ENCODE peak calls at places on chromosome 4, in six cellular contexts. H is foreskin fibroblast, T is left lung, P is cardiac fibroblast, B is endodermal cell, I is dorsolateral prefrontal cortex. M is an unnamed sample.

GRCh38 chr4:25367004-25367621 is 9.9 kb upstream of the ANAPC4 start:
- DNase-seq in H (peak; percentile 29), T (no peak), P (peak; percentile 71), B (no peak), I (no peak), M (no peak)

GRCh38 chr4:19521151-19521550 is 730.6 kb upstream of the SLIT2 start:
- DNase-seq in H (no peak), T (peak; percentile 12), P (no peak), B (no peak), I (no peak), M (no peak)

GRCh38 chr4:3404546-3404945 is 37.2 kb upstream of the HGFAC start:
- DNase-seq in H (no peak), T (no peak), P (no peak), B (no peak), I (no peak), M (no peak)

GRCh38 chr4:158536833-158537232 is 15.2 kb downstream of the RXFP1 start:
- DNase-seq in H (no peak), T (no peak), P (no peak), B (no peak), I (no peak), M (no peak)

GRCh38 chr4:125728568-125728967 is 413.8 kb downstream of the FAT4 start:
- DNase-seq in H (peak; percentile 93), T (no peak), P (peak; percentile 92), B (peak; percentile 60), I (no peak), M (peak; percentile 95)

GRCh38 chr4:113781439-113782040 is 20.0 kb upstream of the CAMK2D start:
- DNase-seq in H (no peak), T (no peak), P (peak; percentile 64), B (no peak), I (no peak), M (no peak)

GRCh38 chr4:108611360-108611759 is 9.0 kb upstream of the RPL34 start:
- DNase-seq in H (peak; percentile 21), T (no peak), P (peak; percentile 54), B (no peak), I (no peak), M (no peak)

GRCh38 chr4:182879913-182880312 is 37.3 kb downstream of the DCTD start:
- DNase-seq in H (no peak), T (no peak), P (no peak), B (no peak), I (no peak), M (no peak)

GRCh38 chr4:183354213-183354612 is 32.0 kb upstream of the CLDN24 start:
- DNase-seq in H (no peak), T (no peak), P (no peak), B (no peak), I (no peak), M (no peak)

GRCh38 chr4:21507439-21507838 is 441.1 kb downstream of the KCNIP4 start:
- DNase-seq in H (peak; percentile 4), T (no peak), P (peak; percentile 14), B (peak; percentile 46), I (no peak), M (no peak)

GRCh38 chr4:81606796-81607550 is 135.3 kb upstream of the RASGEF1B start:
- DNase-seq in H (peak; percentile 54), T (no peak), P (peak; percentile 66), B (peak; percentile 67), I (no peak), M (no peak)

GRCh38 chr4:101667348-101667747 is 123.2 kb upstream of the BANK1 start:
- DNase-seq in H (no peak), T (no peak), P (no peak), B (no peak), I (no peak), M (peak; percentile 13)

GRCh38 chr4:4474496-4474895 is 67.4 kb downstream of the STX18 start:
- DNase-seq in H (no peak), T (no peak), P (peak; percentile 14), B (no peak), I (no peak), M (no peak)

GRCh38 chr4:10122236-10122932 is 5.8 kb upstream of the WDR1 start:
- DNase-seq in H (no peak), T (no peak), P (no peak), B (no peak), I (no peak), M (no peak)

GRCh38 chr4:150070464-150071170 is 7.6 kb upstream of the DCLK2 start:
- DNase-seq in H (no peak), T (no peak), P (no peak), B (no peak), I (no peak), M (no peak)

GRCh38 chr4:109730294-109731051 is 603 bp upstream of the PLA2G12A start:
- DNase-seq in H (peak; percentile 65), T (peak; percentile 82), P (peak; percentile 65), B (no peak), I (peak; percentile 45), M (no peak)

GRCh38 chr4:99729186-99729585 is 71.6 kb upstream of the C4orf54 start:
- DNase-seq in H (no peak), T (no peak), P (no peak), B (no peak), I (no peak), M (no peak)

GRCh38 chr4:158758142-158758541 is 10.7 kb upstream of the FNIP2 start:
- DNase-seq in H (no peak), T (no peak), P (no peak), B (no peak), I (no peak), M (no peak)

GRCh38 chr4:76737180-76737579 is 160.8 kb downstream of the SOWAHB start:
- DNase-seq in H (no peak), T (no peak), P (peak; percentile 12), B (no peak), I (no peak), M (no peak)

GRCh38 chr4:76732246-76732645 is 165.7 kb downstream of the SOWAHB start:
- DNase-seq in H (no peak), T (no peak), P (no peak), B (no peak), I (no peak), M (no peak)

GRCh38 chr4:76729991-76730390 is 168.0 kb downstream of the SOWAHB start:
- DNase-seq in H (no peak), T (no peak), P (no peak), B (no peak), I (no peak), M (no peak)

GRCh38 chr4:76736434-76736833 is 161.5 kb downstream of the SOWAHB start:
- DNase-seq in H (no peak), T (no peak), P (peak; percentile 58), B (no peak), I (no peak), M (no peak)

GRCh38 chr4:76733380-76733779 is 164.6 kb downstream of the SOWAHB start:
- DNase-seq in H (no peak), T (no peak), P (no peak), B (peak; percentile 77), I (no peak), M (no peak)
- TF ChIP-seq CTCF in H (no peak), T (no peak), P (no peak), B (peak; percentile 64), I (no peak), M (peak; percentile 66)

DNA sequence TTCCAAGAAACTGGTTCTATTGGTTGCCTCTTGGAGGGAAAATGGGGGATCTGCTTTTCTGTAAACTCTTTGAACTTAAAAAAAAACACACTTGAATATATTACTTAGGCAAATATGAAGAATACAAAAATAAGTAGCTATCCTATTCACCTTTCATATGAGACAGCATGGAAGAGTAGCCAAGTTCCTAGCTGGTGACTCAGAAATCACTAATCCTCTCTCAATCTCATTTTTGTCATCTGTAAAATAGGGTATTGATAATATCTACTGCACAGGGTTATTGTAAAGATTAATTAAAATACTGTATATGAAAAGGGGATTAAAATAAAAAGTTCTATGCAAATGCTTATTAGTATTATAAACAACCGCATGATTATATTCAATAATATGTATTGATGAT is 12.7 kb downstream of the MGARP start:
- DNase-seq in H (no peak), T (no peak), P (no peak), B (no peak), I (no peak), M (no peak)
- H3K4me3 ChIP-seq in H (no peak overlapping the region), T (no peak overlapping the region), P (no peak overlapping the region), B (peak overlapping the region; percentile 63), I (no peak overlapping the region), M (no peak overlapping the region)

GRCh38 chr4:174365018-174365587 is 81.4 kb downstream of the CEP44 start:
- DNase-seq in H (no peak), T (no peak), P (peak; percentile 69), B (no peak), I (no peak), M (no peak)
- TF ChIP-seq CTCF in H (peak; percentile 9), T (peak; percentile 51), P (peak; percentile 28), B (peak; percentile 79), I (peak; percentile 80), M (peak; percentile 55)

GRCh38 chr4:47836655-47837581 is 949 bp downstream of the CORIN start:
- DNase-seq in H (peak; percentile 87), T (peak; percentile 90), P (peak; percentile 83), B (peak; percentile 94), I (peak; percentile 77), M (peak; percentile 38)

GRCh38 chr4:47840291-47840690 is 2.4 kb upstream of the CORIN start:
- DNase-seq in H (no peak), T (no peak), P (no peak), B (no peak), I (no peak), M (no peak)

GRCh38 chr4:47837582-47838294 is at the start of gene CORIN:
- DNase-seq in H (no peak), T (peak; percentile 85), P (no peak), B (peak; percentile 82), I (peak; percentile 27), M (no peak)

GRCh38 chr4:47838445-47838844 is 578 bp upstream of the CORIN start:
- DNase-seq in H (no peak), T (no peak), P (no peak), B (peak; percentile 55), I (no peak), M (no peak)

DNA sequence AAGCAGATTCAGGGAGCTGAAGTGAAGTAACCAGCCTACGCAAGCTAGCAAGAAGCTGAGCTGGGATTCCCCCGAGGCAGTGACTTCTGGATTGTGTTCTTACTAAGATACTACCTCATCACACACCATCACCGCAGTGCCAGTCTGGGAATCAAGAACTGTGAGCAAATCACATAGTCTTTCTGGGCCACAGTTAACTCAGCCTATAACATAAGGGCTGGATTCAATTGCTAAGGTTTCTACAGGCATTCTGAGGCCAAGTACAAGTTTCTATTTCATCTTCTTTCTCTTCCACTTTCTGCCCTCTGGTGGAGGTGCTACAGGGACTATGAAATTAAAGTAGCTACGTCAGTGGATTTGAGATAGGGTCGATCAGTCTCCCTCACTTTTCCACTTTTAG is 1.4 kb upstream of the CORIN start:
- DNase-seq in H (no peak), T (no peak), P (peak; percentile 35), B (no peak), I (peak; percentile 37), M (no peak)
- H3K4me3 ChIP-seq in H (no peak overlapping the region), T (no peak overlapping the region), P (no peak overlapping the region), B (no peak overlapping the region), I (no peak overlapping the region), M (no peak overlapping the region)

GRCh38 chr4:89949782-89950387 is 55.2 kb downstream of the MMRN1 start:
- DNase-seq in H (no peak), T (no peak), P (no peak), B (no peak), I (no peak), M (no peak)
- TF ChIP-seq CTCF in H (no peak), T (no peak), P (no peak), B (peak; percentile 82), I (no peak), M (peak; percentile 71)